ENCODE peak calls at places on chromosomes 3 and 15, in seven cellular contexts. T, B, U, N, Z, L and J are unnamed samples.

GRCh38 chr3:175075269-175075668 is 216.1 kb downstream of the NAALADL2 start:
- DNase-seq in T (no peak), B (no peak), U (no peak), N (no peak), Z (peak; percentile 68), L (no peak), J (no peak)

GRCh38 chr3:194950906-194951628 is 265.4 kb downstream of the FAM43A start:
- DNase-seq in T (no peak), B (no peak), U (no peak), N (no peak), Z (no peak), L (no peak), J (no peak)

GRCh38 chr3:46910166-46910760 is 32.7 kb downstream of the PTH1R start:
- DNase-seq in T (no peak), B (no peak), U (no peak), N (no peak), Z (no peak), L (peak; percentile 43), J (no peak)

GRCh38 chr3:115623414-115623868 is at the start of gene GAP43:
- DNase-seq in T (no peak), B (peak; percentile 15), U (no peak), N (no peak), Z (peak; percentile 86), L (peak; percentile 31), J (no peak)

GRCh38 chr3:187150599-187150998 is 11.3 kb upstream of the RPL39L start:
- DNase-seq in T (no peak), B (no peak), U (peak; percentile 55), N (no peak), Z (no peak), L (no peak), J (peak; percentile 46)

GRCh38 chr15:92808611-92809063 is 91.5 kb upstream of the CHD2 start:
- DNase-seq in T (no peak), B (peak; percentile 62), U (no peak), N (no peak), Z (peak; percentile 43), L (peak; percentile 78), J (no peak)

GRCh38 chr15:78242128-78242527 is 7.8 kb upstream of the ACSBG1 start:
- DNase-seq in T (peak; percentile 12), B (no peak), U (no peak), N (no peak), Z (no peak), L (no peak), J (peak; percentile 18)

GRCh38 chr3:143121240-143122088 is 1.9 kb downstream of the CHST2 start:
- DNase-seq in T (peak; percentile 26), B (peak; percentile 71), U (peak; percentile 52), N (no peak), Z (peak; percentile 55), L (peak; percentile 76), J (peak; percentile 80)

GRCh38 chr3:24485511-24485910 is 9.1 kb downstream of the THRB start:
- DNase-seq in T (no peak), B (no peak), U (no peak), N (no peak), Z (no peak), L (no peak), J (no peak)

GRCh38 chr15:23647421-23648375 is at the start of gene MAGEL2:
- DNase-seq in T (peak; percentile 48), B (no peak), U (no peak), N (no peak), Z (no peak), L (peak; percentile 42), J (no peak)

GRCh38 chr15:73325191-73325980 is 43.4 kb downstream of the HCN4 start:
- DNase-seq in T (no peak), B (no peak), U (no peak), N (no peak), Z (no peak), L (no peak), J (no peak)

GRCh38 chr3:152258448-152259302 is 10.1 kb upstream of the MBNL1 start:
- DNase-seq in T (no peak), B (peak; percentile 32), U (peak; percentile 32), N (no peak), Z (peak; percentile 95), L (peak; percentile 51), J (peak; percentile 57)

GRCh38 chr3:152255290-152255689 is 13.4 kb upstream of the MBNL1 start:
- DNase-seq in T (no peak), B (no peak), U (no peak), N (no peak), Z (no peak), L (no peak), J (no peak)

GRCh38 chr3:152259480-152259879 is 9.2 kb upstream of the MBNL1 start:
- DNase-seq in T (no peak), B (no peak), U (no peak), N (no peak), Z (no peak), L (no peak), J (no peak)

GRCh38 chr3:152257246-152258074 is 11.3 kb upstream of the MBNL1 start:
- DNase-seq in T (no peak), B (no peak), U (no peak), N (peak; percentile 85), Z (peak; percentile 49), L (no peak), J (no peak)

GRCh38 chr3:152256829-152257228 is 11.9 kb upstream of the MBNL1 start:
- DNase-seq in T (no peak), B (no peak), U (no peak), N (no peak), Z (no peak), L (no peak), J (no peak)
- H3K4me1 ChIP-seq in T (peaks cover 12% of the 10 kb centered on the region), B (no peaks in the 10 kb centered on the region), U (peaks cover 87% of the 10 kb centered on the region), N (peaks cover 36% of the 10 kb centered on the region), Z (peaks cover 10% of the 10 kb centered on the region), L (peaks cover 16% of the 10 kb centered on the region), J (peaks cover 89% of the 10 kb centered on the region)

GRCh38 chr15:48627260-48627969 is 18.1 kb downstream of the FBN1 start:
- DNase-seq in T (no peak), B (no peak), U (no peak), N (no peak), Z (peak; percentile 68), L (no peak), J (no peak)
- H3K4me1 ChIP-seq in T (peaks cover 12% of the 10 kb centered on the region), B (no peaks in the 10 kb centered on the region), U (no peaks in the 10 kb centered on the region), N (no peaks in the 10 kb centered on the region), Z (peaks cover 16% of the 10 kb centered on the region), L (no peaks in the 10 kb centered on the region), J (no peaks in the 10 kb centered on the region)

GRCh38 chr15:55108858-55109518 is 87.8 kb downstream of the RSL24D1 start:
- DNase-seq in T (peak; percentile 67), B (peak; percentile 53), U (peak; percentile 4), N (peak; percentile 9), Z (peak; percentile 17), L (peak; percentile 51), J (peak; percentile 61)
- H3K4me1 ChIP-seq in T (no peaks in the 10 kb centered on the region), B (no peaks in the 10 kb centered on the region), U (no peaks in the 10 kb centered on the region), N (no peaks in the 10 kb centered on the region), Z (no peaks in the 10 kb centered on the region), L (no peaks in the 10 kb centered on the region), J (no peaks in the 10 kb centered on the region)

DNA sequence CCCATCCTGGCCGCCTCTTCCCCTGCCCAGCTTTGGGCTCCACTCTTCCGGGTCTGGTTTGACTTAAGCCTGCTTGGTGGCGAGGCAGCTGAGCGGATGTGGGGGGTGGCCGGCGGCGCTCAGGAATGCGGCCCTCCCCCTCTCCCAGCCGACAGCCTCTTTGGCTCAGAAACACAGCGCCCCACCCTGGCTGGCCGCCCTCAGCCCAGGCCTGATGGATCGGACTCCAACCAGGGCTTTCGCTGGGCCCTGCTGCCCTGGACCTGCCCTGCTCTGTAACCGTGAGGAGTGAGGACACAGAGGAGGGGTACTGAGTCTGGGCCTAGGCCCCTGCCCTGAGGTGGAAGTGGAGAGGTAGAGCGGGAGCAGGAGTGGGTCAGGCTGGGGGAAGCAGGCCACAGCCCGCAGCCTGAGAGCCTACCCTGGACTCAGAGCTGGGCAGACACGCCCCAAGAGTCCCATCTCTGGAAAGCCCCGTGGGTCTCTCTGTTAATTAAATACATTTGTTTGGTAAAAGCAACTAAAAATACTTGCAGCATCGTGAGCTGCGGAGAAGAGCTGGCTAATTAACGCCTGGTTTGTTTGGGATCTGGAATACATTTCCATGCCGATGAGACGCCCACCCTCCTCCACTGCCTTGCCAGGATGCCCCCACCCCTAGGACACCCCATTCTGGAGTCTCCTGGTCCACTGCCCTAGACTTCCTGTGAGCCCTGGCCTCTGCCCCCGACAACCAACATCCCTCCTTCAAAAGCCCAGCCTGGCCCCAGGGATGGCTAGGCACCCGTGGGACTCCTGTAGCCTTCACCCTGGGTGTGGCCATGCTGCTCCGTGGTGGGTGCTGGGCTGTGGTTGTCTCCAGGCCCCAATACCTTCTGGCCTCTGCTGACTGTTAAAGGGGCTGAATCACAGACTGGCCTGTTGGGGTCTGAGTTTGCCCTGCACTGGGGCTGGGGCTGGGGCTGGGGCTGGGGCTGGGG is 19.6 kb downstream of the PLXNA1 start:
- DNase-seq in T (peak; percentile 79), B (peak; percentile 88), U (no peak), N (no peak), Z (peak; percentile 89), L (peak; percentile 78), J (no peak)
- H3K4me1 ChIP-seq in T (peaks cover 36% of the 10 kb centered on the region), B (peaks cover 8% of the 10 kb centered on the region), U (no peaks in the 10 kb centered on the region), N (peaks cover 7% of the 10 kb centered on the region), Z (peaks cover 29% of the 10 kb centered on the region), L (peaks cover 7% of the 10 kb centered on the region), J (no peaks in the 10 kb centered on the region)

DNA sequence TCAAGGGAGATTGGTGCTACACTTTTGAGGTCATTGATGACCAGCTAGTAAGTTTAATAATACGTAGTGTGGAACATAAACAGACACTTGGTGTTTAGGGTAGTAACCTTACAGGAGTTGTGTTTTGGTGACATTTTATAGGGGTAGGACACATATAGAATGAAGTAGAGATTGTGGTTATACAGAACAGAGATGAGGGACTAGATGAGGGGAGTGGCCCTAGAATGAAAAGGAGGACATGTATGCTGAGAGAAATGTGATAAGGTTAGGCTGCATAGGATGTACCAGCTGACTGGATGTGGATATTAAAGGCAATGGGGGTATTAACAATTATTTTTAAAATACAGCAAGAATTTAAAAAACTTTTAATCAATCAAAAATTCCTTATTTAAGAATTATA is 8.0 kb downstream of the MBNL1 start:
- DNase-seq in T (no peak), B (no peak), U (no peak), N (no peak), Z (no peak), L (no peak), J (no peak)
- H3K4me1 ChIP-seq in T (peaks cover 4% of the 10 kb centered on the region), B (no peaks in the 10 kb centered on the region), U (peaks cover 79% of the 10 kb centered on the region), N (peaks cover 26% of the 10 kb centered on the region), Z (peaks cover 12% of the 10 kb centered on the region), L (peaks cover 31% of the 10 kb centered on the region), J (peaks cover 95% of the 10 kb centered on the region)

GRCh38 chr15:31230630-31231485 is 95.8 kb upstream of the KLF13 start:
- DNase-seq in T (no peak), B (no peak), U (no peak), N (peak; percentile 99), Z (no peak), L (peak; percentile 73), J (no peak)
- H3K4me1 ChIP-seq in T (no peaks in the 10 kb centered on the region), B (peaks cover 5% of the 10 kb centered on the region), U (no peaks in the 10 kb centered on the region), N (peaks cover 47% of the 10 kb centered on the region), Z (peaks cover 3% of the 10 kb centered on the region), L (no peaks in the 10 kb centered on the region), J (no peaks in the 10 kb centered on the region)